ENCODE peak calls at places on chromosome 5, in four cellular contexts. X is stromal cell of bone marrow; T is left cardiac atrium; U is stimulated activated CD4-positive, alpha-beta T cell treated with anti-CD3 and anti-CD28 coated beads, TNF-alpha, amount 100 ng/mL, for 48 hours. N is an unnamed sample.

GRCh38 chr5:127968998-127969397 is 114.6 kb upstream of the SLC12A2 start:
- DNase-seq in U (no peak), X (no peak), T (no peak), N (no peak)

GRCh38 chr5:103582364-103582763 is 19.8 kb upstream of the NUDT12 start:
- DNase-seq in U (no peak), T (no peak), X (no peak), N (no peak)

GRCh38 chr5:170225326-170226137 is 7.3 kb upstream of the C5orf58 start:
- DNase-seq in U (peak; percentile 73), X (peak; percentile 48), T (peak; percentile 80), N (peak; percentile 82)

GRCh38 chr5:36066540-36067210 is at the start of gene UGT3A2:
- DNase-seq in X (no peak), U (no peak), T (no peak), N (no peak)

GRCh38 chr5:150448960-150449490 is 514 bp downstream of the RPS14 start:
- DNase-seq in U (no peak), T (no peak), X (no peak), N (no peak)

GRCh38 chr5:108753877-108754276 is 6.2 kb downstream of the FER start:
- DNase-seq in U (no peak), X (peak; percentile 71), T (no peak), N (no peak)

GRCh38 chr5:135051399-135051798 is 17.4 kb upstream of the PITX1 start:
- DNase-seq in T (no peak), X (no peak), U (no peak), N (no peak)

GRCh38 chr5:4700082-4700481 is 440.0 kb upstream of the ADAMTS16 start:
- DNase-seq in X (peak; percentile 11), U (no peak), T (peak; percentile 57), N (peak; percentile 50)

GRCh38 chr5:94640176-94640575 is 21.7 kb downstream of the SLF1 start:
- DNase-seq in X (no peak), T (no peak), U (no peak), N (no peak)

GRCh38 chr5:61344187-61344944 is 12.3 kb downstream of the ZSWIM6 start:
- DNase-seq in T (peak; percentile 66), U (no peak), X (no peak), N (no peak)

GRCh38 chr5:135705230-135705631 is 126.4 kb upstream of the CXCL14 start:
- DNase-seq in T (no peak), U (no peak), X (no peak), N (no peak)

GRCh38 chr5:78649816-78650561 is 1.4 kb upstream of the LHFPL2 start:
- DNase-seq in X (peak; percentile 65), U (no peak), T (no peak), N (no peak)

GRCh38 chr5:127080001-127080478 is 6.7 kb upstream of the C5orf63 start:
- DNase-seq in X (no peak), U (no peak), T (no peak), N (no peak)

GRCh38 chr5:111223086-111223789 is 946 bp upstream of the CAMK4 start:
- DNase-seq in U (no peak), T (no peak), X (no peak), N (no peak)

GRCh38 chr5:92147792-92148191 is 764.7 kb upstream of the ARRDC3 start:
- DNase-seq in T (no peak), U (no peak), X (no peak), N (no peak)

GRCh38 chr5:22693125-22693524 is 160.0 kb downstream of the CDH12 start:
- DNase-seq in U (no peak), X (no peak), T (no peak), N (no peak)

GRCh38 chr5:64331597-64332277 is 166.1 kb downstream of the RNF180 start:
- DNase-seq in U (no peak), X (no peak), T (peak; percentile 62), N (peak; percentile 72)

GRCh38 chr5:78509145-78509865 is 139.3 kb downstream of the LHFPL2 start:
- DNase-seq in U (no peak), T (no peak), X (no peak), N (no peak)

GRCh38 chr5:6551955-6552313 is 80.9 kb downstream of the NSUN2 start:
- DNase-seq in T (no peak), U (no peak), X (no peak), N (no peak)

GRCh38 chr5:78008356-78008967 is 232.3 kb upstream of the TBCA start:
- DNase-seq in U (no peak), T (no peak), X (peak; percentile 31), N (no peak)

GRCh38 chr5:178196986-178197385 is 7.3 kb upstream of the HNRNPAB start:
- DNase-seq in X (no peak), T (no peak), U (no peak), N (no peak)

GRCh38 chr5:111587728-111588127 is 75.4 kb upstream of the STARD4 start:
- DNase-seq in U (no peak), X (no peak), T (no peak), N (no peak)

GRCh38 chr5:1668141-1668721 is 131.4 kb downstream of the MRPL36 start:
- DNase-seq in T (no peak), X (no peak), U (no peak), N (no peak)

GRCh38 chr5:6377121-6377520 is 1.2 kb downstream of the MED10 start:
- DNase-seq in U (no peak), T (no peak), X (no peak), N (no peak)

GRCh38 chr5:152264656-152265055 is 140.4 kb downstream of the NMUR2 start:
- DNase-seq in X (no peak), T (no peak), U (no peak), N (no peak)

GRCh38 chr5:125209650-125210049 is 463.2 kb upstream of the ZNF608 start:
- DNase-seq in X (no peak), U (no peak), T (no peak), N (no peak)

GRCh38 chr5:71865202-71865601 is 146.1 kb downstream of the CARTPT start:
- DNase-seq in X (peak; percentile 42), U (no peak), T (no peak), N (peak; percentile 68)

GRCh38 chr5:135944967-135945560 is 9.7 kb downstream of the LECT2 start:
- DNase-seq in U (peak; percentile 4), T (peak; percentile 44), X (peak; percentile 75), N (no peak)

GRCh38 chr5:112935675-112936074 is 13.6 kb upstream of the REEP5 start:
- DNase-seq in U (no peak), X (no peak), T (no peak), N (no peak)

GRCh38 chr5:54580997-54581741 is 63.6 kb downstream of the SNX18 start:
- DNase-seq in X (no peak), T (no peak), U (no peak), N (no peak)

GRCh38 chr5:115977988-115978387 is 15.7 kb downstream of the LVRN start:
- DNase-seq in X (peak; percentile 54), U (no peak), T (no peak), N (no peak)

GRCh38 chr5:176608937-176609723 is 826 bp downstream of the GPRIN1 start:
- DNase-seq in T (no peak), U (no peak), X (no peak), N (no peak)

GRCh38 chr5:97002983-97003382 is 67.1 kb downstream of the LNPEP start:
- DNase-seq in X (no peak), T (no peak), U (no peak), N (no peak)

GRCh38 chr5:111742595-111742994 is 14.4 kb downstream of the NREP start:
- DNase-seq in T (no peak), U (no peak), X (peak; percentile 57), N (no peak)

GRCh38 chr5:44051591-44051990 is 337.6 kb downstream of the FGF10 start:
- DNase-seq in T (no peak), U (no peak), X (no peak), N (no peak)

GRCh38 chr5:158921441-158922262 is 178.1 kb downstream of the EBF1 start:
- DNase-seq in U (no peak), T (no peak), X (no peak), N (no peak)

GRCh38 chr5:3658929-3659328 is 63.3 kb downstream of the IRX1 start:
- DNase-seq in U (no peak), T (no peak), X (no peak), N (no peak)

GRCh38 chr5:40165789-40166728 is 513.7 kb upstream of the PTGER4 start:
- DNase-seq in U (no peak), X (no peak), T (no peak), N (no peak)

GRCh38 chr5:1119312-1119831 is 7.5 kb upstream of the SLC12A7 start:
- DNase-seq in T (no peak), X (no peak), U (no peak), N (no peak)